ENCODE peak calls at places on chromosomes 2 and 18, in five cellular contexts. One of them, this sample, is unnamed.
A peak's percentile ranks its signal among the peaks of the same experiment; 100 is the strongest.

GRCh38 chr18:13378150-13378549 is 159.6 kb downstream of the LDLRAD4 start:
- DNase-seq in Peyer's patch: peak; percentile 13
- DNase-seq in body of pancreas: no peak
- DNase-seq in HCT116: no peak
- DNase-seq in PC-9: no peak
- DNase-seq in this sample: no peak

GRCh38 chr2:204024503-204024902 is 87.9 kb downstream of the ICOS start:
- DNase-seq in PC-9: no peak
- DNase-seq in body of pancreas: peak; percentile 7
- DNase-seq in HCT116: peak; percentile 19
- DNase-seq in Peyer's patch: no peak
- DNase-seq in this sample: no peak

GRCh38 chr2:44450806-44451205 is 89.1 kb downstream of the CAMKMT start:
- DNase-seq in Peyer's patch: no peak
- DNase-seq in HCT116: no peak
- DNase-seq in body of pancreas: no peak
- DNase-seq in PC-9: no peak
- DNase-seq in this sample: no peak

GRCh38 chr18:46310258-46310657 is 206.1 kb downstream of the HAUS1 start:
- DNase-seq in PC-9: no peak
- DNase-seq in Peyer's patch: no peak
- DNase-seq in body of pancreas: no peak
- DNase-seq in HCT116: no peak
- DNase-seq in this sample: no peak

GRCh38 chr2:117958186-117958585 is 55.7 kb downstream of the CCDC93 start:
- DNase-seq in HCT116: no peak
- DNase-seq in Peyer's patch: no peak
- DNase-seq in PC-9: peak; percentile 98
- DNase-seq in body of pancreas: no peak
- DNase-seq in this sample: peak; percentile 20

GRCh38 chr2:61328707-61329251 is 142.1 kb downstream of the USP34 start:
- DNase-seq in HCT116: peak; percentile 12
- DNase-seq in PC-9: no peak
- DNase-seq in Peyer's patch: no peak
- DNase-seq in body of pancreas: no peak
- DNase-seq in this sample: peak; percentile 59

GRCh38 chr2:98458207-98458606 is 13.5 kb downstream of the INPP4A start:
- DNase-seq in PC-9: peak; percentile 83
- DNase-seq in Peyer's patch: peak; percentile 14
- DNase-seq in HCT116: no peak
- DNase-seq in body of pancreas: no peak
- DNase-seq in this sample: no peak

GRCh38 chr2:231413456-231413855 is 17.9 kb downstream of the B3GNT7 start:
- DNase-seq in HCT116: no peak
- DNase-seq in body of pancreas: no peak
- DNase-seq in Peyer's patch: no peak
- DNase-seq in PC-9: no peak
- DNase-seq in this sample: no peak

GRCh38 chr18:22230403-22231042 is 61.1 kb downstream of the GATA6 start:
- DNase-seq in PC-9: no peak
- DNase-seq in Peyer's patch: no peak
- DNase-seq in body of pancreas: no peak
- DNase-seq in HCT116: no peak
- DNase-seq in this sample: peak; percentile 41

DNA sequence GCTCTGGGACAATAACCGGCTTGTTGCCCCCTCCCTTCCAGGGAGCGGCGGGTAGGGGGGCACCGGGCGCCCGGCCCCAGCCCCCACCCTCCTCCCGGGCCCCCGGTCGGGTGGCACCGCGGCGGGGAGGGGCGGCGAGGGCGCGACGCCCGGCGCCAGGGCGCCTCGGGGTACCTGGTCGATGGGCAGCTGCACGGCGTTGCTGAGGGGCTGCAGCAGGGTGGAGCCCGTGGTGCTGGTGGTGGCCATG is 193 bp downstream of the MBOAT2 start:
- DNase-seq in Peyer's patch: no peak
- DNase-seq in body of pancreas: no peak
- DNase-seq in HCT116: no peak
- DNase-seq in PC-9: no peak
- DNase-seq in this sample: no peak
- H3K27ac ChIP-seq in Peyer's patch: peak overlapping the region; percentile 80
- H3K27ac ChIP-seq in body of pancreas: no peak overlapping the region
- H3K27ac ChIP-seq in HCT116: no peak overlapping the region
- H3K27ac ChIP-seq in PC-9: peak overlapping the region; percentile 78
- H3K27ac ChIP-seq in this sample: peak overlapping the region; percentile 99

DNA sequence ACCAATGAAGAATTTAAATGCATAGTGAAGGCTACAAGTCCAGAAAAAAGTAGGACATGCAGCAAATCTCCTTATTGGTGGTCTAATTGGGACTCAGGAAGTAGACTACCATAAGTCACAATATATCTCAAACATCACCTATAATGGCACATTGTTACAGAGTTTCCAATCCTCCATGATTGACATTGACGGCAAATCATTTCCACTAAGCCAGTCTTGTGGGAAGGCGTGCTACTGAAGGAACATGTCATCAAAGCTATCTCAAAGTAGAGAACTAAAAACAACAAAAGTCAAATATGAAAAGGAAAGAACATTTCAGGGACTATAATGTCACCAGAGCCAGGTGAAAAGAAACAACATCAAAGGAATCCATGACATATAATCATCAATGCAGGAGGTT is 166.4 kb upstream of the PID1 start:
- DNase-seq in Peyer's patch: no peak
- DNase-seq in HCT116: no peak
- DNase-seq in body of pancreas: no peak
- DNase-seq in PC-9: no peak
- DNase-seq in this sample: no peak
- H3K27ac ChIP-seq in Peyer's patch: no peak overlapping the region
- H3K27ac ChIP-seq in HCT116: no peak overlapping the region
- H3K27ac ChIP-seq in body of pancreas: no peak overlapping the region
- H3K27ac ChIP-seq in PC-9: no peak overlapping the region
- H3K27ac ChIP-seq in this sample: no peak overlapping the region

GRCh38 chr2:144519934-144520717 is at the start of gene ZEB2:
- DNase-seq in body of pancreas: peak; percentile 64
- DNase-seq in PC-9: no peak
- DNase-seq in Peyer's patch: peak; percentile 78
- DNase-seq in HCT116: peak; percentile 19
- DNase-seq in this sample: no peak
- H3K27ac ChIP-seq in body of pancreas: peak within 1 kb of the TSS; percentile 1
- H3K27ac ChIP-seq in PC-9: no peak within 1 kb of the TSS
- H3K27ac ChIP-seq in Peyer's patch: peak within 1 kb of the TSS; percentile 89
- H3K27ac ChIP-seq in HCT116: no peak within 1 kb of the TSS
- H3K27ac ChIP-seq in this sample: no peak within 1 kb of the TSS

GRCh38 chr2:180412224-180412623 is 405.1 kb upstream of the CWC22 start:
- DNase-seq in PC-9: no peak
- DNase-seq in body of pancreas: no peak
- DNase-seq in HCT116: no peak
- DNase-seq in Peyer's patch: no peak
- DNase-seq in this sample: no peak
- H3K27ac ChIP-seq in PC-9: no peak overlapping the region
- H3K27ac ChIP-seq in body of pancreas: no peak overlapping the region
- H3K27ac ChIP-seq in HCT116: no peak overlapping the region
- H3K27ac ChIP-seq in Peyer's patch: no peak overlapping the region
- H3K27ac ChIP-seq in this sample: no peak overlapping the region

DNA sequence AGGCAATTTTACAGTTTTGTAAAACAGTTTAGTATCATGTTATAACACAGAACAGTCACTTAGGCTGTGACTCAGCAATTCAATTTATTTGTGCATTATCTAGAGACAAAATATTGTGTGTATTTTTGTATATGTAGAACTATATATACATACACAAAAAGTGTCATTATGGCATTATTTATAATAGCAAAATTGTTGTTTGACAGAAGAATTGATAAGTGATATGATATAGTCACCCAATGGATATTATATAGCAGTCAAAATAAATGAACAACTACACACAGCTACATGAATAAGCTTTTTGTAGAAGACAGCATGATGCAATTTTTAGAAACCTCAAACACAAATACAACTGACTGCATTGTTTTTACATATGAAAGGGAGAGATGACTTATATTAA is 334.0 kb downstream of the TRIB2 start:
- DNase-seq in PC-9: no peak
- DNase-seq in HCT116: no peak
- DNase-seq in body of pancreas: no peak
- DNase-seq in Peyer's patch: no peak
- DNase-seq in this sample: no peak
- H3K27ac ChIP-seq in PC-9: peak overlapping the region; percentile 51
- H3K27ac ChIP-seq in HCT116: no peak overlapping the region
- H3K27ac ChIP-seq in body of pancreas: no peak overlapping the region
- H3K27ac ChIP-seq in Peyer's patch: no peak overlapping the region
- H3K27ac ChIP-seq in this sample: peak overlapping the region; percentile 43

GRCh38 chr18:77046409-77046808 is 86.2 kb downstream of the MBP start:
- DNase-seq in body of pancreas: no peak
- DNase-seq in Peyer's patch: no peak
- DNase-seq in HCT116: no peak
- DNase-seq in PC-9: no peak
- DNase-seq in this sample: no peak
- H3K27ac ChIP-seq in body of pancreas: no peak overlapping the region
- H3K27ac ChIP-seq in Peyer's patch: no peak overlapping the region
- H3K27ac ChIP-seq in HCT116: no peak overlapping the region
- H3K27ac ChIP-seq in PC-9: no peak overlapping the region
- H3K27ac ChIP-seq in this sample: no peak overlapping the region

GRCh38 chr18:26818461-26818860 is 47.0 kb downstream of the AQP4 start:
- DNase-seq in HCT116: no peak
- DNase-seq in body of pancreas: no peak
- DNase-seq in PC-9: no peak
- DNase-seq in Peyer's patch: no peak
- DNase-seq in this sample: no peak
- H3K27ac ChIP-seq in HCT116: no peak overlapping the region
- H3K27ac ChIP-seq in body of pancreas: no peak overlapping the region
- H3K27ac ChIP-seq in PC-9: no peak overlapping the region
- H3K27ac ChIP-seq in Peyer's patch: no peak overlapping the region
- H3K27ac ChIP-seq in this sample: no peak overlapping the region

DNA sequence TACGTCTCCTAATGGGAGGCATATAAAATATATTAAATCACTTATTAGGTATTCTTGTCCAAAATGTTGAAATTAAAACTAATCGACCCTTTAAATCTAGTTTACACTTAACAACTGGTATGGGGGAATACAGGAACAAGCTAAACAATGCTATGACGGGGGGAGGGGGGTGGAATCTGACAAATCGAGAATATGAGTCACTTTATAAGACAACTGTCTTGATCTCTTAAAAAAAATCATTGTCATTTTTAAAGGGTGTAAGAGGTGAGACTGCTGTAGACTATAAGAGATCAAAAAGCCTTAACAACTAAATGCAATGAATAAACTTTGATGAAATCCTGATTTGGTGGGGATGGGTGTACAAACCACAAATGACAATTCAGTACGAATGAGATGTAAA is 6.0 kb downstream of the MAP3K2 start:
- DNase-seq in Peyer's patch: no peak
- DNase-seq in PC-9: peak; percentile 57
- DNase-seq in HCT116: no peak
- DNase-seq in body of pancreas: no peak
- DNase-seq in this sample: no peak
- H3K27ac ChIP-seq in Peyer's patch: no peak overlapping the region
- H3K27ac ChIP-seq in PC-9: peak overlapping the region; percentile 1
- H3K27ac ChIP-seq in HCT116: no peak overlapping the region
- H3K27ac ChIP-seq in body of pancreas: no peak overlapping the region
- H3K27ac ChIP-seq in this sample: no peak overlapping the region

GRCh38 chr2:169572821-169573159 is 875 bp downstream of the FASTKD1 start:
- DNase-seq in body of pancreas: no peak
- DNase-seq in HCT116: no peak
- DNase-seq in Peyer's patch: no peak
- DNase-seq in PC-9: no peak
- DNase-seq in this sample: no peak

GRCh38 chr2:169572189-169572588 is 1.5 kb downstream of the FASTKD1 start:
- DNase-seq in HCT116: no peak
- DNase-seq in PC-9: no peak
- DNase-seq in Peyer's patch: no peak
- DNase-seq in body of pancreas: no peak
- DNase-seq in this sample: no peak

GRCh38 chr2:169573160-169573973 is at the start of gene FASTKD1:
- DNase-seq in Peyer's patch: peak; percentile 88
- DNase-seq in PC-9: peak; percentile 75
- DNase-seq in HCT116: peak; percentile 82
- DNase-seq in body of pancreas: peak; percentile 94
- DNase-seq in this sample: no peak

GRCh38 chr2:169571571-169571970 is 2.1 kb downstream of the FASTKD1 start:
- DNase-seq in Peyer's patch: no peak
- DNase-seq in HCT116: no peak
- DNase-seq in body of pancreas: no peak
- DNase-seq in PC-9: no peak
- DNase-seq in this sample: no peak

DNA sequence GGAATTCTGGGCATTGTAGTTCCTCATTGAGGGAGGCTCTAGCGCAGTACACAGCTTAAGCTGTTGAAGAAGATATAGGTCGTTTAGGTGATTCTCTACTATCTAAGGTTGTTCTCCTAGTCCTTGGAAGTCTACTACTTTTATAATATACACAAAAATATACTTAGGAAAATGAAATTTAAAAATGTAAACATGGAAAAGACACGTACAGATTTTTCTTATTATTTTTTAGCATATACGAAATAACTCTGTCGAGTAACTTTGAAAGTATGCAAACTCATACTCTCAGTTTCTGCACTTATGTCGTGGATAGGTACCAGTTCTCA is 272 bp upstream of the FASTKD1 start:
- DNase-seq in body of pancreas: no peak
- DNase-seq in PC-9: no peak
- DNase-seq in Peyer's patch: no peak
- DNase-seq in HCT116: no peak
- DNase-seq in this sample: no peak
- H3K27ac ChIP-seq in body of pancreas: no peak overlapping the region
- H3K27ac ChIP-seq in PC-9: no peak overlapping the region
- H3K27ac ChIP-seq in Peyer's patch: peak overlapping the region; percentile 82
- H3K27ac ChIP-seq in HCT116: no peak overlapping the region
- H3K27ac ChIP-seq in this sample: no peak overlapping the region

DNA sequence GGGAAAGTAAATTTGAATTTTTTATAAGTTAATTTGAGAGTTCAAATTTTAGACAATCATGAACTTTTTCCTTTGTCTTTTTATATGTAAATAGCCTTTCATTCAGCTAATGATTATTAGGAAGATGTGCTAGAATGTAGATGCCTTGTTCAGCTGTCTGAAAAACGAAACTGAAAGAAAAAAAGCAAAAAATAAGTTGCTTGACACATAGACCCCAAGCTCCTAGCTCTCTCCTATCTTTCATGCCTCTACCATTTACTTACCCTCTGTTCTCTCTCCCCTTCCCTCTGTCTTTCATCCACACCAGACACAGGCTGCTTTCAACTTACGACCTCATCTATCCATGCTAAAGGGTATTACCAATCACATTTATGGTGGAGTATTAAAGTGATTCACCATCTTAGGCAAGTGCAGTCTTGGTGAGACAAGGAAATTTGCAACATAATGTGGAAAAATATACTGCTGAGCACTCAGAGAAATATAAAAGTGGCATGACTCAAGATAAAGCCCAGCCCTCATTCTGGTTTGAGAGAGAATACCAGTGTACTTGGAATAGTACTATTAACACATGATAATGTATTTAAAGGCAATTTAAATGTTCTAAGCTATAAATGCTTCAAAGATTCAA is 425.6 kb downstream of the SUCLG1 start:
- DNase-seq in Peyer's patch: no peak
- DNase-seq in PC-9: no peak
- DNase-seq in HCT116: no peak
- DNase-seq in body of pancreas: no peak
- DNase-seq in this sample: no peak
- H3K27ac ChIP-seq in Peyer's patch: no peak overlapping the region
- H3K27ac ChIP-seq in PC-9: no peak overlapping the region
- H3K27ac ChIP-seq in HCT116: no peak overlapping the region
- H3K27ac ChIP-seq in body of pancreas: no peak overlapping the region
- H3K27ac ChIP-seq in this sample: no peak overlapping the region

This sample was measured in epithelial cell of prostate.